ENCODE peak calls at places on chromosomes 7 and 10, in ten cellular contexts. T is upper lobe of left lung, J is transverse colon, Y is K562, S is sigmoid colon, D is suprapubic skin, E is HepG2, B is esophagus muscularis mucosa, K is stomach, R is GM12878. O is an unnamed sample.

GRCh38 chr7:100632951-100633717 is 8.2 kb downstream of the TFR2 start:
- DNase-seq in T (peak), J (peak), Y (peak), S (peak), D (no peak), E (no peak), B (no peak), K (peak), R (no peak), O (peak)

GRCh38 chr10:105068497-105068896 is 427.4 kb downstream of the SORCS3 start:
- DNase-seq in T (no peak), J (no peak), Y (no peak), S (no peak), D (no peak), E (no peak), B (no peak), K (no peak), R (no peak), O (no peak)

GRCh38 chr7:77570330-77571011 is 33.4 kb downstream of the PTPN12 start:
- DNase-seq in T (no peak), J (no peak), Y (no peak), S (no peak), D (no peak), E (peak), B (no peak), K (no peak), R (no peak), O (no peak)

GRCh38 chr10:93363891-93364648 is 118.1 kb downstream of the MYOF start:
- DNase-seq in T (peak), J (no peak), Y (no peak), S (peak), D (peak), E (no peak), B (no peak), K (no peak), R (no peak), O (peak)

GRCh38 chr10:72764151-72764550 is 72.2 kb downstream of the MCU start:
- DNase-seq in T (no peak), J (no peak), Y (no peak), S (no peak), D (no peak), E (peak), B (no peak), K (no peak), R (no peak), O (no peak)

GRCh38 chr7:42090806-42091205 is 146.2 kb downstream of the GLI3 start:
- DNase-seq in T (no peak), J (no peak), Y (no peak), S (no peak), D (no peak), E (no peak), B (no peak), K (no peak), R (no peak), O (no peak)

GRCh38 chr7:30510124-30511074 is 5.8 kb upstream of the GGCT start:
- DNase-seq in T (no peak), J (peak), Y (peak), S (no peak), D (no peak), E (peak), B (no peak), K (peak), R (no peak), O (no peak)

GRCh38 chr10:32377458-32378370 is 30.8 kb upstream of the EPC1 start:
- DNase-seq in T (no peak), J (peak), Y (peak), S (no peak), D (no peak), E (peak), B (no peak), K (no peak), R (no peak), O (no peak)

GRCh38 chr7:16980539-16980938 is 98.8 kb upstream of the AGR3 start:
- DNase-seq in T (no peak), J (no peak), Y (no peak), S (no peak), D (no peak), E (no peak), B (no peak), K (no peak), R (no peak), O (no peak)

GRCh38 chr10:4337581-4337980 is 488.4 kb upstream of the AKR1E2 start:
- DNase-seq in T (no peak), J (no peak), Y (no peak), S (no peak), D (no peak), E (no peak), B (no peak), K (no peak), R (no peak), O (no peak)

GRCh38 chr7:128108129-128108528 is 76.9 kb upstream of the LRRC4 start:
- DNase-seq in T (no peak), J (no peak), Y (no peak), S (peak), D (peak), E (no peak), B (no peak), K (no peak), R (no peak), O (peak)

GRCh38 chr7:418636-419280 is 100.9 kb downstream of the PDGFA start:
- DNase-seq in T (no peak), J (no peak), Y (no peak), S (peak), D (peak), E (no peak), B (no peak), K (no peak), R (no peak), O (peak)

GRCh38 chr10:3473271-3473670 is 300.7 kb upstream of the PITRM1 start:
- DNase-seq in T (peak), J (no peak), Y (no peak), S (no peak), D (no peak), E (no peak), B (no peak), K (no peak), R (no peak), O (no peak)

GRCh38 chr10:118873738-118874105 is 119.0 kb upstream of the CACUL1 start:
- DNase-seq in T (no peak), J (no peak), Y (no peak), S (no peak), D (no peak), E (no peak), B (no peak), K (no peak), R (no peak), O (no peak)

GRCh38 chr7:127629268-127629854 is 11.4 kb upstream of the PAX4 start:
- DNase-seq in T (peak), J (peak), Y (peak), S (no peak), D (no peak), E (peak), B (no peak), K (peak), R (no peak), O (no peak)

GRCh38 chr7:121891731-121892130 is 18.8 kb downstream of the PTPRZ1 start:
- DNase-seq in T (no peak), J (no peak), Y (no peak), S (no peak), D (no peak), E (no peak), B (no peak), K (no peak), R (no peak), O (no peak)

GRCh38 chr10:6314620-6315205 is 112.0 kb downstream of the PFKFB3 start:
- DNase-seq in T (peak), J (peak), Y (no peak), S (no peak), D (no peak), E (no peak), B (no peak), K (peak), R (no peak), O (no peak)

GRCh38 chr10:16909961-16910794 is 93.0 kb upstream of the RSU1 start:
- DNase-seq in T (no peak), J (no peak), Y (no peak), S (no peak), D (no peak), E (no peak), B (no peak), K (no peak), R (no peak), O (no peak)

GRCh38 chr7:44963526-44964290 is 15.1 kb downstream of the MYO1G start:
- DNase-seq in T (no peak), J (no peak), Y (no peak), S (no peak), D (peak), E (no peak), B (no peak), K (no peak), R (no peak), O (peak)

GRCh38 chr7:100444311-100445278 is 8.3 kb upstream of the PPP1R35 start:
- DNase-seq in T (peak), J (peak), Y (peak), S (no peak), D (no peak), E (peak), B (no peak), K (no peak), R (no peak), O (peak)

GRCh38 chr7:77697535-77697831 is 1.2 kb downstream of the RSBN1L start:
- DNase-seq in T (peak), J (peak), Y (no peak), S (peak), D (no peak), E (no peak), B (no peak), K (no peak), R (no peak), O (peak)

GRCh38 chr7:67440321-67440720 is 443.7 kb downstream of the TYW1 start:
- DNase-seq in T (no peak), J (no peak), Y (no peak), S (no peak), D (no peak), E (no peak), B (no peak), K (no peak), R (no peak), O (no peak)

GRCh38 chr7:80385512-80385911 is 126.4 kb downstream of the GNAT3 start:
- DNase-seq in T (no peak), J (no peak), Y (no peak), S (no peak), D (no peak), E (peak), B (no peak), K (no peak), R (no peak), O (no peak)

GRCh38 chr10:75018233-75018632 is 93.2 kb upstream of the SAMD8 start:
- DNase-seq in T (no peak), J (no peak), Y (no peak), S (no peak), D (no peak), E (no peak), B (no peak), K (no peak), R (no peak), O (no peak)

GRCh38 chr7:159122276-159122675 is 22.4 kb downstream of the VIPR2 start:
- DNase-seq in T (peak), J (no peak), Y (no peak), S (no peak), D (peak), E (no peak), B (no peak), K (no peak), R (no peak), O (peak)

GRCh38 chr10:103547391-103547946 is 54.0 kb downstream of the NEURL1 start:
- DNase-seq in T (no peak), J (no peak), Y (no peak), S (no peak), D (peak), E (no peak), B (no peak), K (peak), R (no peak), O (peak)

GRCh38 chr10:72356115-72356514 is 1.4 kb upstream of the DNAJB12 start:
- DNase-seq in T (no peak), J (no peak), Y (no peak), S (no peak), D (no peak), E (no peak), B (no peak), K (no peak), R (no peak), O (no peak)

GRCh38 chr10:133013478-133013877 is 71.1 kb upstream of the CFAP46 start:
- DNase-seq in T (peak), J (peak), Y (no peak), S (no peak), D (no peak), E (no peak), B (no peak), K (peak), R (no peak), O (peak)

GRCh38 chr7:47561715-47562446 is 20.0 kb downstream of the TNS3 start:
- DNase-seq in T (no peak), J (no peak), Y (no peak), S (no peak), D (no peak), E (no peak), B (no peak), K (no peak), R (no peak), O (no peak)

GRCh38 chr7:75575488-75576112 is 83.5 kb downstream of the SPDYE5 start:
- DNase-seq in T (no peak), J (no peak), Y (no peak), S (no peak), D (no peak), E (no peak), B (no peak), K (no peak), R (no peak), O (no peak)

GRCh38 chr7:129748710-129749109 is 137.2 kb downstream of the NRF1 start:
- DNase-seq in T (no peak), J (no peak), Y (no peak), S (no peak), D (no peak), E (no peak), B (no peak), K (no peak), R (no peak), O (no peak)

GRCh38 chr7:141073641-141074161 is at the start of gene TMEM178B:
- DNase-seq in T (no peak), J (no peak), Y (no peak), S (no peak), D (no peak), E (no peak), B (no peak), K (no peak), R (no peak), O (no peak)

GRCh38 chr7:148727501-148728278 is 29.0 kb downstream of the CUL1 start:
- DNase-seq in T (no peak), J (no peak), Y (no peak), S (no peak), D (no peak), E (no peak), B (no peak), K (no peak), R (no peak), O (no peak)

GRCh38 chr10:34815174-34816066 is at the start of gene PARD3:
- DNase-seq in T (peak), J (peak), Y (peak), S (peak), D (peak), E (peak), B (no peak), K (peak), R (no peak), O (peak)

GRCh38 chr10:82981137-82981723 is 1106.2 kb downstream of the NRG3 start:
- DNase-seq in T (no peak), J (no peak), Y (no peak), S (no peak), D (no peak), E (no peak), B (no peak), K (no peak), R (no peak), O (no peak)

GRCh38 chr7:35648367-35648766 is 46.6 kb downstream of the HERPUD2 start:
- DNase-seq in T (peak), J (no peak), Y (no peak), S (no peak), D (no peak), E (peak), B (no peak), K (no peak), R (no peak), O (no peak)

DNA sequence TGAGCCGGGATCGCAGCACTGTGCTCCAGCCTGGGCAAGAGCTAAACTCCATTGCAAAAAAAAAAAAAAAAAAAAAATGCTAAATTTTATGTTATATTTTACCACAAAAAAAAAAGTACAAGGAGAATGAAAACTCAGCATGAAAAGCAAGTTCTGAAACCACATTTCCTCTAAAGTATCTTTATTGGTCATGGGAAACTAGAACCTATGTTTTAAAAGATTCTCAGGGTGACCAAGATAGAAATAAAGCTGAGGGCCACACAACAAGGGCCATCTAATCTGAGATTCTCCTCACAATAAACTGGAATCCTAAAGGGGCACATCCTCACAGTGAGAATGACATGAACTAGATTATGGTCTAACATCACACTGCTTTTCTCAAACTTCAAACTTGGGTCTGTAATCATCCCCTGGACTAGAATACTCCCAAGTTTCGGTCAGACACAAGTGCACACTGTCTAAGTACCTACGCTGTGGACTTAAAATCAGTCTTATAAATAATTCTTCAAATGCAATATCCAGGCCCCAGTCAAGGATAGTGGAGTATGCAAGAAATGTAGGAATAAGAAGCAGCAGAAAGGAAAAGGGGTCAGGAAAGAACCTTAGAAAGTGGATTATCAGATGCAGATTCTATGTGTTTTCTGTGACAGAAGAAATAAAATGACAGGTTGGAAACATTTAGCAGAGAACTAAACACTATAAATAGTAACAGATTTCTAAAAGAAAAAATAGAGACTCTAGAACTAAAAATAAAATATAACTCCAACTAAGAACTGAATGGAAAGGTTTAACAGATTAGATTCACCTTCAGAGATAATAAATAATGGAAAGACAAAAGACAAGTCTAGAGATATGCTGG is 49.9 kb downstream of the COA1 start:
- DNase-seq in T (no peak), J (no peak), Y (no peak), S (no peak), D (no peak), E (no peak), B (no peak), K (no peak), R (peak), O (no peak)
- H3K4me3 ChIP-seq in T (no peak), J (no peak), Y (no peak), S (no peak), D (no peak), E (no peak), B (no peak), K (no peak), R (no peak), O (no peak)

DNA sequence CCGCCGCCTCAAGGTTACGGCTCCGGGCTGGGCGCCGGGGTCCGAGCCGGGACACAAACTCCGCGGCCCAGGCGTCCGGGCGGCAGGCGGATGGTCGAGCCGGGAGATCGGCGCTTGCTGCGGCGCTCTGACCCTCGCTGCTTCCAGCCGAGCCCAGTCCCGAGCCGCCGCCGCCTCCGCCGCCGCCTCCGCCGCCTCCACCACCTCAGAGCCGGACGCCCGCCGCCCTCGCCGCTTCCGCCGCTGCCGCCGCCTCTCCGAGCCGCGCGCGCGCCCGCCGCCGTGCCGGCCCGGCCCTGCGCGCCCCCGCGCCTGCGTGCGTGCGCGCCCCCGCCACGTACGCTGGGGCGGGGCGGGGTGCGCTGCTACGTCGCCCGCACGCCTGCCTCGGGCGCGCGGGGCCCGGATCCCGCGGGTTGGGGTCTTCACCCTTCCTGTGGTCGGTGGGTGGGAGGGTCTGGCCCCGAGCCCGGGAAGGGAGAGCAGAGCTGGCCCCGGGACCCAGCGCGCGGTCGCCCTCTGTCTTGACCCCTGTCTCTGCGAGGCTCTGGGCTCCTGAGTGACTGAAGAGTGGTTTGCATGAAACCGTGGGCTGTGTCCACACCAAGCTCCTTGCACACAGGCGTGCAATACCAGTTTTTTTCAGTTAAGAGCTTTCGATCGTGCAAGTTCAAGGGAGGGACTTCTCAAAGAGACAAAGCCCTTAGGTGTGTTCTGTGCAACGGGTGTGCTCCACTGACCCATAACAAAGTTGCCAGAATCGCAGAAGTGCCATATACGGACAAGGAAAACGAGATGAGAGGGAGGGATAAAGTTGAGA is at the start of gene SMURF1:
- DNase-seq in T (peak), J (peak), Y (peak), S (peak), D (peak), E (peak), B (no peak), K (peak), R (no peak), O (peak)
- TF ChIP-seq POLR2A in T (no peak), J (peak), Y (peak), S (peak), D (peak), E (peak), B (no peak), K (no peak), R (peak), O (no peak)

GRCh38 chr10:92846-93245 is 42.4 kb upstream of the ZMYND11 start:
- DNase-seq in T (no peak), J (no peak), Y (no peak), S (no peak), D (no peak), E (no peak), B (no peak), K (no peak), R (no peak), O (no peak)
- TF ChIP-seq POLR2AphosphoS5 in T (no peak), J (no peak), Y (no peak), S (no peak), D (no peak), E (no peak), B (no peak), K (no peak), R (no peak), O (no peak)

GRCh38 chr10:112761256-112761655 is 188.8 kb upstream of the TCF7L2 start:
- DNase-seq in T (no peak), J (no peak), Y (no peak), S (no peak), D (no peak), E (no peak), B (no peak), K (no peak), R (no peak), O (no peak)

GRCh38 chr10:112756118-112756512 is 193.9 kb upstream of the TCF7L2 start:
- DNase-seq in T (no peak), J (no peak), Y (no peak), S (no peak), D (no peak), E (no peak), B (no peak), K (no peak), R (no peak), O (no peak)

GRCh38 chr10:112759519-112759918 is 190.5 kb upstream of the TCF7L2 start:
- DNase-seq in T (no peak), J (no peak), Y (no peak), S (no peak), D (no peak), E (no peak), B (no peak), K (no peak), R (no peak), O (no peak)

GRCh38 chr10:112755446-112756117 is 194.5 kb upstream of the TCF7L2 start:
- DNase-seq in T (no peak), J (no peak), Y (no peak), S (no peak), D (no peak), E (peak), B (no peak), K (no peak), R (no peak), O (no peak)

DNA sequence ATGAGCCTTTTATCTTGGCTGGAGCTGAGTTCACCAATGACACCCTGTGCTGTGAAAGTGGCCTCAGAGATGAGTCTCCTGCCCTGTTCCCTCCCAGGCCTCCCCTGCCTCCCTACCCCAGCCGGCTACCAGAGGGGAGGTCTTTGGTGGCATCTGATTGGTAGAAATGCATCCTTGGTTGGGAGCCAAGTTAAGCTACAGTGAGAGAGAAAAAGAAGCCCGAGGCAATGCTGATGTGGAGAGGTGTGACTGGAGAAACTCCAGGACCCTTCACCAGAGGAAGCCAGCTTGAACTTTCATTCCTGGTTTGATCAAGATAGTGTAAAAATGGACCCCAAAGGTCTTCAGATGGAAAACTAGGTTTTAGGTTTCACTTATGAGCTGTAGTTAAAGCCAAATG is 191.1 kb upstream of the TCF7L2 start:
- DNase-seq in T (no peak), J (no peak), Y (no peak), S (no peak), D (no peak), E (no peak), B (no peak), K (no peak), R (no peak), O (no peak)
- H3K4me3 ChIP-seq in T (no peak), J (no peak), Y (no peak), S (no peak), D (no peak), E (no peak), B (no peak), K (no peak), R (no peak), O (no peak)

O was measured in spleen.